ENCODE peak calls at places on chromosomes 6 and 20, in six cellular contexts. D is left ventricle myocardium inferior, L is glutamatergic neuron, S is A549, J is endothelial cell, U is tibial artery. G is an unnamed sample.

GRCh38 chr6:170186909-170187668 is 103.8 kb downstream of the DLL1 start:
- DNase-seq in L (no peak), J (no peak), U (no peak), D (no peak), S (no peak), G (peak)

GRCh38 chr6:27495386-27496135 is 22.7 kb upstream of the ZNF184 start:
- DNase-seq in D (peak), J (peak), L (peak), S (peak), U (peak), G (peak)

GRCh38 chr6:148335582-148335981 is 7.1 kb upstream of the SASH1 start:
- DNase-seq in U (no peak), J (no peak), L (no peak), D (no peak), S (peak), G (no peak)

GRCh38 chr6:103273048-103273447 is 1586.7 kb downstream of the HACE1 start:
- DNase-seq in D (no peak), L (no peak), U (no peak), J (no peak), S (no peak), G (no peak)

GRCh38 chr6:47086051-47086770 is 44.1 kb upstream of the ADGRF1 start:
- DNase-seq in L (no peak), S (no peak), J (no peak), U (no peak), D (no peak), G (no peak)

GRCh38 chr6:128063850-128064539 is 163.1 kb upstream of the THEMIS start:
- DNase-seq in U (no peak), L (no peak), J (no peak), D (no peak), S (no peak), G (no peak)

GRCh38 chr6:70164556-70164955 is 138.3 kb downstream of the COL9A1 start:
- DNase-seq in S (no peak), D (no peak), J (no peak), U (no peak), L (no peak), G (no peak)

GRCh38 chr6:45724511-45724910 is 291.1 kb downstream of the CLIC5 start:
- DNase-seq in D (no peak), J (no peak), U (no peak), S (no peak), L (no peak), G (no peak)

GRCh38 chr20:45968801-45969711 is 2.9 kb downstream of the ZNF335 start:
- DNase-seq in S (no peak), D (no peak), L (no peak), J (no peak), U (peak), G (no peak)

GRCh38 chr6:40640591-40641293 is 53.6 kb upstream of the LRFN2 start:
- DNase-seq in D (no peak), L (no peak), J (no peak), S (no peak), U (no peak), G (no peak)

GRCh38 chr20:42792052-42792451 is 397.7 kb downstream of the PTPRT start:
- DNase-seq in J (no peak), U (no peak), S (no peak), D (no peak), L (no peak), G (no peak)

GRCh38 chr6:108114861-108115597 is 40.5 kb upstream of the OSTM1 start:
- DNase-seq in S (no peak), D (peak), U (no peak), L (peak), J (peak), G (peak)

GRCh38 chr20:438581-439469 is 23.5 kb downstream of the TBC1D20 start:
- DNase-seq in S (no peak), U (no peak), J (no peak), L (no peak), D (no peak), G (peak)

GRCh38 chr20:56032251-56032650 is 26.9 kb upstream of the CBLN4 start:
- DNase-seq in D (no peak), S (no peak), L (no peak), J (no peak), U (no peak), G (no peak)

GRCh38 chr20:36491901-36492617 is 49.3 kb upstream of the MYL9 start:
- DNase-seq in U (no peak), S (no peak), D (no peak), L (no peak), J (peak), G (peak)

DNA sequence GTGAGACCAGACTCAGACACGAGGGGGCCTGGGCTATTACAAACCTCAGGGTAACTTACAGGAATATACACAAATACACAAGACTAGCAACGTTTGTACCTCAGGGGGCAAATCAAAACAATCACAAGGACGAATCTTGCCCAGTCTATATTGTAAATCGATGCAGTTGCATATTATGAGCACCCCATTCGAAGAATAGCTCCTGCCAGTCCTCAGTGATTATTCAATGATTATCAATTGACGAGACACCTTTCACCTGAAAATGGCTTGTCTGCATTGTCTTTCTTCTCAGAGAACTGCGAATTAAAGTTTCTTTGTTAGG is 24.6 kb upstream of the MAP3K7 start:
- DNase-seq in J (no peak), U (no peak), L (no peak), D (no peak), S (no peak), G (no peak)
- TF ChIP-seq CTCF in J (no peak), U (no peak), L (peak), D (peak), S (no peak), G (no peak)

GRCh38 chr20:24742436-24742835 is 206.6 kb upstream of the CST7 start:
- DNase-seq in J (no peak), L (no peak), D (no peak), U (peak), S (no peak), G (no peak)
- TF ChIP-seq CTCF in J (no peak), L (no peak), D (no peak), U (no peak), S (no peak), G (no peak)

GRCh38 chr6:44223471-44224153 is at the start of gene SLC29A1:
- DNase-seq in D (peak), J (peak), S (peak), U (peak), L (peak), G (peak)
- TF ChIP-seq CTCF in D (no peak), J (peak), S (no peak), U (no peak), L (peak), G (no peak)

DNA sequence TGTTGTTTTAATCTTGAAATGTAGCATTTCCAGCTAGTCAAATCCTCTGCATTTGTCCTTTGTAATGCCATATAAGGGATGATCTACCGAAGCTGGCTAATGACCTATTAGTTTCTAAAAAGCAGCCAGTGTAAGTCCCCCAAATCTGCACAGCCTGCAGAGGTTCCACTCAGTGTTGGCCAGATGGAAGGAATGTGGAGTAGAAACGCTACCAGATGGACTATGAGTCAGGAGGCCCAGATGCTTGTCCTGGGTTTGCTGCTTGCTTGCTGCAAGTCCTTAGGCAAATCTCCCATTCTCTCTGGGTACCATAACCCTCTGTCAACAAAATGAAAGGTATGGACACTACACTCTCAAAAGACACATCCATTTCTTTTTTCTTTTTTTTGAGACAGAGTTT is 149.8 kb downstream of the BTBD9 start:
- DNase-seq in U (no peak), D (no peak), L (peak), S (no peak), J (no peak), G (no peak)
- TF ChIP-seq CTCF in U (no peak), D (no peak), L (no peak), S (no peak), J (no peak), G (no peak)

DNA sequence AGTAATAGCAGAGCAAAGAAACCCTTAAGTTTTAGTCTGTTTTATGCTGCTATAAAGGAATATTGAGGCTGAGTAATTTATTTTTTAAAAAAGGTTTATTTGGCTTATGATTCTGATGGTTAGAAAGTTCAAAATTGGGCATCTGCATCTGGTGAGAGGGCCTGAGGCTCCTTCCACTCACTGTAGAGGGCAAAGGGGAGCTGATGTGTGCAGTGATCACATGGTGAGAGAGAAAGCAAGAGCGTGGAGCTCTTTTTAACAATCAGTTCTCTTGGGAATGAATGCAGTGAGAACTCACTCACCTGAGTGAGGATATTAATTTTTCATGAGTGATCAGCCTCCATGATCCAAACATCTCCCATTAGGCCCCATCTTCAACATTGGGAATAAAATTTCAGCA is 36.4 kb upstream of the SAMD3 start:
- DNase-seq in U (no peak), L (no peak), S (no peak), J (no peak), D (no peak), G (no peak)
- TF ChIP-seq CTCF in U (no peak), L (no peak), S (no peak), J (no peak), D (no peak), G (no peak)